ENCODE peak calls at places on chromosomes 7 and 10, in six cellular contexts. Q is H9, Y is IMR-90, B is mesenchymal stem cell, O is H1, Z is neuronal stem cell. C is an unnamed sample. For H3K4me1, the result is how much of the 10 kb centered on the place peaks cover.

GRCh38 chr7:137209151-137209822 is 134.2 kb downstream of the PTN start:
- DNase-seq in Q (no peak), Y (peak), B (no peak), O (no peak), Z (no peak), C (no peak)

GRCh38 chr10:79235765-79236755 is 111.2 kb upstream of the PPIF start:
- DNase-seq in Q (peak), Y (no peak), B (no peak), O (no peak), Z (no peak), C (no peak)

GRCh38 chr10:86262671-86263165 is 103.9 kb downstream of the GRID1 start:
- DNase-seq in Q (peak), Y (no peak), B (no peak), O (no peak), Z (no peak), C (no peak)

GRCh38 chr10:130234171-130234965 is 98.2 kb downstream of the GLRX3 start:
- DNase-seq in Q (peak), Y (no peak), B (no peak), O (no peak), Z (no peak), C (no peak)

GRCh38 chr7:41005381-41005901 is 697.4 kb downstream of the INHBA start:
- DNase-seq in Q (no peak), Y (peak), B (peak), O (no peak), Z (no peak), C (peak)

GRCh38 chr7:1480670-1481069 is 21.4 kb upstream of the MICALL2 start:
- DNase-seq in Q (no peak), Y (no peak), B (no peak), O (no peak), Z (no peak), C (no peak)

GRCh38 chr7:65925040-65925439 is 52.2 kb downstream of the VKORC1L1 start:
- DNase-seq in Q (no peak), Y (no peak), B (no peak), O (no peak), Z (no peak), C (no peak)

GRCh38 chr7:23546897-23547572 is 15.3 kb upstream of the TRA2A start:
- DNase-seq in Q (peak), Y (peak), B (peak), O (peak), Z (peak), C (peak)

GRCh38 chr10:14707441-14707840 is 67.3 kb downstream of the FAM107B start:
- DNase-seq in Q (no peak), Y (no peak), B (no peak), O (no peak), Z (no peak), C (no peak)

GRCh38 chr10:24886281-24886680 is 66.1 kb downstream of the PRTFDC1 start:
- DNase-seq in Q (no peak), Y (no peak), B (no peak), O (no peak), Z (no peak), C (peak)

GRCh38 chr10:8043569-8044306 is 10.8 kb upstream of the GATA3 start:
- DNase-seq in Q (peak), Y (no peak), B (no peak), O (no peak), Z (peak), C (no peak)

GRCh38 chr7:73899731-73900142 is 38.8 kb downstream of the TMEM270 start:
- DNase-seq in Q (no peak), Y (peak), B (no peak), O (no peak), Z (no peak), C (peak)

GRCh38 chr10:133459454-133460207 is 5.9 kb downstream of the SCART1 start:
- DNase-seq in Q (peak), Y (no peak), B (no peak), O (no peak), Z (no peak), C (no peak)

GRCh38 chr10:45420453-45421192 is 46.6 kb downstream of the ALOX5 start:
- DNase-seq in Q (no peak), Y (peak), B (no peak), O (no peak), Z (no peak), C (peak)

GRCh38 chr7:67309764-67310548 is 313.3 kb downstream of the TYW1 start:
- DNase-seq in Q (no peak), Y (no peak), B (no peak), O (no peak), Z (no peak), C (no peak)

GRCh38 chr7:44750921-44751571 is 2.4 kb downstream of the ZMIZ2 start:
- DNase-seq in Q (no peak), Y (peak), B (peak), O (no peak), Z (no peak), C (no peak)

GRCh38 chr10:132986076-132986475 is 43.7 kb upstream of the CFAP46 start:
- DNase-seq in Q (no peak), Y (no peak), B (no peak), O (no peak), Z (no peak), C (no peak)

GRCh38 chr10:110535958-110536891 is 31.3 kb upstream of the SMC3 start:
- DNase-seq in Q (peak), Y (peak), B (peak), O (no peak), Z (no peak), C (peak)

GRCh38 chr10:91541481-91541880 is 91.4 kb downstream of the PPP1R3C start:
- DNase-seq in Q (no peak), Y (no peak), B (no peak), O (no peak), Z (no peak), C (peak)

GRCh38 chr10:70537398-70538194 is 59.0 kb downstream of the PALD1 start:
- DNase-seq in Q (peak), Y (no peak), B (no peak), O (no peak), Z (no peak), C (peak)

GRCh38 chr7:150453186-150453585 is 2.8 kb downstream of the GIMAP8 start:
- DNase-seq in Q (no peak), Y (no peak), B (no peak), O (no peak), Z (no peak), C (no peak)

GRCh38 chr7:2921748-2922147 is 77.6 kb upstream of the GNA12 start:
- DNase-seq in Q (peak), Y (no peak), B (no peak), O (no peak), Z (peak), C (no peak)

GRCh38 chr7:76515999-76516443 is 5.7 kb downstream of the UPK3B start:
- DNase-seq in Q (no peak), Y (peak), B (no peak), O (no peak), Z (no peak), C (no peak)

GRCh38 chr10:113550365-113550764 is 2.5 kb upstream of the HABP2 start:
- DNase-seq in Q (no peak), Y (peak), B (peak), O (no peak), Z (no peak), C (no peak)

GRCh38 chr10:5243521-5243987 is 46.9 kb downstream of the AKR1C4 start:
- DNase-seq in Q (no peak), Y (no peak), B (no peak), O (no peak), Z (no peak), C (no peak)

GRCh38 chr7:42338231-42339222 is 101.5 kb upstream of the GLI3 start:
- DNase-seq in Q (no peak), Y (peak), B (peak), O (no peak), Z (no peak), C (no peak)

DNA sequence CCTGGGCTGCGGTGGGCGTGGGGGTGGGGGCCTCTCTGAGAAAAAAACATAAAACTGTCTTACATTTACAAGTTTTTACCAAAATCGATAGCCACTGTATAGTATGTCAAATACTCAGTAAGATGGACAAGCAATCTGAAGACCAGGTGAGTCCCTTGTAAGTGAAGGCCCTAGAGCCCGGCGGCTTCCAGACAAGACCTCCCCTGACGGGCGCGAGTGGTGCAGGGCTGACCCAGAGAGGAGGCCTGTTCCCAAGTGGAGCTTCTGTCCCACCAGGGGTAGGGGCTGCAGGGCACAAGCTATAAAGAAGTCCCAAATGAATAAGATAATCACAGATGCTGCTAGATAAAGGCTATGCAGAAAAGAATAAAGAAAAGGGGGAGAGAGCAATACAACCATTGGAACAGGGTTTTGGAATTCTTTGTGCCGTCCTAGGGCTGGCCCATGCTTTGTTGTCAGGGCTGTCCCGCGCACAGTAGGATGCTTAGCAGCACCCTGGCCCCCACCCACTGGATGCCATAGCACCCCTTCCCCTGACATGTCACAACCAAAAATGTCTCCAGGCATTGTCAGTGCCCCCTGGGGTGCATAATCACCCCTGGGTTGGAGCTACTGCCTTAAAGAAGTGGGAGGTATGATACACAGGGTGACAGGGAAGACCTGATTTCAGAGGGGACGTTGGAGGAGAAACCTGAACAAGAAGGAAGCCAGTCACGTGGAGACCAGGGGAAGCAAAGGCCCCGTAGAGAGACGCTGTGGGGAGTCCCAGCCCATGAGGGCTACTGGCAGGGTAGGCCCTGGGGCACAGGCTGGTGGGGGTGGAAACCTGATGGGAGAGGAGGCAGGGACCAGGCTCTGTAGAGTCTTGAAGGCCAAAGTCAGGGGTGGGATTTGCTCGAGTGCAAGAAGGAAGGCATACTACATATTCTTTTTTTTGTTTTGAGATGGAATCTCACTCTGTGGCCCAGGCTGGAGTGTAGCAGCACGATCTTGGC is 43.1 kb downstream of the CHST15 start:
- DNase-seq in Q (no peak), Y (no peak), B (no peak), O (no peak), Z (no peak), C (no peak)
- H2AFZ ChIP-seq in Q (no peak), Y (no peak), B (no peak), O (no peak), Z (no peak), C (no peak)

DNA sequence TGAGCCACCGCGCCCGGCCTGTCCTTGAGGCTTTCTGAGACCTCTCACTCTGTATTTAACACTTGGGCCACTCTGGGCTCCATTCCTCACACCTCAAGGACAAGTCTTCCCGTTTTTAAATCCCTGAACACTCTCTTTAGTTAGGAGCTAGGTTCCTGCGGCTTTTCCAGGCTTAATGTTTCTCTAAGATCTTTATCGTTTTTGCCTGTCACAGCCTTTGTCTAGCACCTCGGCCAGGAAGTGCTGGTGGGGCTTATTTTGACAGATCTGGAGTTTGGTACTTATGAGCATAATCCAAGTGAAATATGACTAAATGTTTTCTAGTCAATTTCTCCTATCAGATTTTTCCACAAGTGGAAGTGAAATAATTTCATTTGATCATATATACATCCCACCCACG is 186.6 kb downstream of the DPY19L1 start:
- DNase-seq in Q (no peak), Y (no peak), B (no peak), O (no peak), Z (no peak), C (peak)
- H2BK120ac ChIP-seq in Q (no peak), Y (no peak), B (no peak), O (no peak), Z (no peak), C (no peak)

GRCh38 chr7:151806204-151806603 is 70.7 kb downstream of the PRKAG2 start:
- DNase-seq in Q (no peak), Y (no peak), B (no peak), O (no peak), Z (no peak), C (peak)

GRCh38 chr7:151808296-151809155 is 68.4 kb downstream of the PRKAG2 start:
- DNase-seq in Q (no peak), Y (no peak), B (no peak), O (no peak), Z (no peak), C (peak)

GRCh38 chr7:151807876-151808275 is 69.0 kb downstream of the PRKAG2 start:
- DNase-seq in Q (no peak), Y (no peak), B (no peak), O (no peak), Z (no peak), C (no peak)

GRCh38 chr7:151809156-151809863 is 67.6 kb downstream of the PRKAG2 start:
- DNase-seq in Q (no peak), Y (no peak), B (no peak), O (no peak), Z (no peak), C (no peak)

GRCh38 chr7:151806938-151807775 is 69.8 kb downstream of the PRKAG2 start:
- DNase-seq in Q (no peak), Y (no peak), B (no peak), O (no peak), Z (no peak), C (peak)
- H3K4me1 ChIP-seq in Q (under half), Y (under half), B (under half), O (under half), Z (under half), C (under half)

GRCh38 chr10:73414230-73414981 is 548 bp upstream of the ANXA7 start:
- DNase-seq in Q (no peak), Y (no peak), B (no peak), O (no peak), Z (no peak), C (peak)
- H2AFZ ChIP-seq in Q (peak), Y (peak), B (no peak), O (peak), Z (peak), C (peak)

DNA sequence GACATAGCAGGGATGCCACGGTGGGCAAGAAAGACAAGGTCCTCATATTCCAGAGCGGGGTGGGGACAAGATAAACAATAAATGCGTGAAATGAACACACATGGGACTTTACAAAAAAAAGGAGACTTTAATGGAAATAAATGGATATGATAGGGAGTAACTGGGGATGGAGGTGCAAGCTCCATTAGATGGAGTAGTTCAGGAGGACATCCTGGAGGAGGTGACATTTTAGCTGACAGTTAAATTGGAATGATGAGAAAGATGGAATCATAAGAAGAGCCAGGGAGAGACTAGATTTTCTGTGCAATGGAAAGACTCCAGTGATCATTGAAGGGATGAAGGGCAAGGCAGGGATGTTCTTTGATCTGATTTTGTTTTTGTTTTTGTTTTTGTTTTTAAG is 83.6 kb upstream of the MYL10 start:
- DNase-seq in Q (no peak), Y (no peak), B (no peak), O (no peak), Z (no peak), C (no peak)
- H2BK120ac ChIP-seq in Q (no peak), Y (no peak), B (no peak), O (no peak), Z (no peak), C (no peak)

GRCh38 chr7:86848226-86848625 is 204.5 kb downstream of the GRM3 start:
- DNase-seq in Q (no peak), Y (no peak), B (no peak), O (no peak), Z (no peak), C (peak)
- H3K4me1 ChIP-seq in Q (under half), Y (under half), B (under half), O (under half), Z (under half), C (under half)

GRCh38 chr10:22453320-22453719 is 108.0 kb downstream of the SPAG6 start:
- DNase-seq in Q (no peak), Y (no peak), B (no peak), O (no peak), Z (no peak), C (no peak)

GRCh38 chr10:22456486-22456885 is 111.2 kb downstream of the SPAG6 start:
- DNase-seq in Q (no peak), Y (no peak), B (no peak), O (no peak), Z (no peak), C (no peak)

GRCh38 chr10:22453948-22454347 is 108.7 kb downstream of the SPAG6 start:
- DNase-seq in Q (no peak), Y (no peak), B (no peak), O (no peak), Z (no peak), C (no peak)

GRCh38 chr10:22454634-22455033 is 109.3 kb downstream of the SPAG6 start:
- DNase-seq in Q (no peak), Y (no peak), B (no peak), O (no peak), Z (no peak), C (no peak)

DNA sequence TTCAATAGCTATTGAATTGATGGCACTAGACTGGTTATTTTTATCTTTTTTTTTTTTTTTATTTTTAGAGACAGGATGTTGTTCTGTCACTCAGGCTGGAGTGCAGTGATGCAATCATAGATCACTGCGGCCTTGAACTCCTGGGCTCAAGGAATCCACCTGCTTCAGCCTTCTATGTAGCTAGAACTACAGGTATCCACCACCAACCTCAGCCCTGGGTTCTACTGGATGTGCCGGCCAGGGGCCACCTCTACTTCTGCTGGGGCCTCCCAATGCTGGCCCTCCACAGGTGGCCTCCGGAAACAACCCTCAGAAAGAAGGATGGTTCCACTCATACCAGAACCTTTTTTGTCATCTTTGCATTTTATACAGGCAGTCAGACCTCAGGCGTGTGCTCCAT is 109.8 kb downstream of the SPAG6 start:
- DNase-seq in Q (no peak), Y (no peak), B (no peak), O (no peak), Z (no peak), C (no peak)
- H2AFZ ChIP-seq in Q (no peak), Y (no peak), B (no peak), O (no peak), Z (peak), C (no peak)

GRCh38 chr7:157268540-157268939 is 68.3 kb upstream of the DNAJB6 start:
- DNase-seq in Q (no peak), Y (peak), B (no peak), O (no peak), Z (no peak), C (no peak)
- H2BK120ac ChIP-seq in Q (no peak), Y (no peak), B (no peak), O (no peak), Z (no peak), C (no peak)

GRCh38 chr7:92623544-92623943 is 33.4 kb upstream of the FAM133B start:
- DNase-seq in Q (no peak), Y (no peak), B (no peak), O (no peak), Z (no peak), C (no peak)

GRCh38 chr7:92627956-92628355 is 37.8 kb upstream of the FAM133B start:
- DNase-seq in Q (no peak), Y (no peak), B (no peak), O (no peak), Z (no peak), C (no peak)

GRCh38 chr7:92626281-92626846 is 36.2 kb upstream of the FAM133B start:
- DNase-seq in Q (no peak), Y (no peak), B (no peak), O (no peak), Z (no peak), C (no peak)

GRCh38 chr7:92624298-92624996 is 34.3 kb upstream of the FAM133B start:
- DNase-seq in Q (no peak), Y (no peak), B (no peak), O (no peak), Z (no peak), C (no peak)

GRCh38 chr7:92625617-92626016 is 35.4 kb upstream of the FAM133B start:
- DNase-seq in Q (no peak), Y (peak), B (no peak), O (no peak), Z (no peak), C (no peak)
- H3K4me1 ChIP-seq in Q (under half), Y (under half), B (under half), O (under half), Z (under half), C (under half)